ENCODE peak calls at places on chromosomes 6 and 20, in five cellular contexts. S is trophoblast cell, E is H9, V is mesendoderm, Y is neuronal stem cell. B is an unnamed sample. For H3K4me1, the result is how much of the 10 kb centered on the place peaks cover.

GRCh38 chr6:129402244-129402643 is 307.7 kb downstream of the ARHGAP18 start:
- DNase-seq in S (peak), E (no peak), V (peak), Y (no peak), B (peak)

GRCh38 chr20:41371361-41371760 is 4.7 kb upstream of the EMILIN3 start:
- DNase-seq in S (no peak), E (no peak), V (peak), Y (no peak), B (peak)

GRCh38 chr6:22819209-22819608 is 249.8 kb downstream of the HDGFL1 start:
- DNase-seq in S (no peak), E (no peak), V (no peak), Y (no peak), B (no peak)

GRCh38 chr20:52031574-52032303 is 159.8 kb downstream of the ZFP64 start:
- DNase-seq in S (peak), E (no peak), V (peak), Y (no peak), B (peak)

GRCh38 chr20:56439784-56440291 is 27.8 kb downstream of the CASS4 start:
- DNase-seq in S (peak), E (no peak), V (peak), Y (no peak), B (peak)

GRCh38 chr6:11194399-11195274 is 37.8 kb downstream of the NEDD9 start:
- DNase-seq in S (peak), E (no peak), V (peak), Y (no peak), B (peak)

GRCh38 chr6:43286995-43287716 is 10.9 kb upstream of the SLC22A7 start:
- DNase-seq in S (no peak), E (peak), V (peak), Y (no peak), B (no peak)

GRCh38 chr6:14089224-14089623 is 28.3 kb upstream of the CD83 start:
- DNase-seq in S (peak), E (no peak), V (no peak), Y (no peak), B (no peak)

GRCh38 chr6:65570340-65570739 is 136.7 kb downstream of the EYS start:
- DNase-seq in S (no peak), E (no peak), V (peak), Y (no peak), B (no peak)

GRCh38 chr6:18506387-18507017 is 119.4 kb downstream of the RNF144B start:
- DNase-seq in S (no peak), E (no peak), V (no peak), Y (no peak), B (peak)

GRCh38 chr6:18501313-18502013 is 114.3 kb downstream of the RNF144B start:
- DNase-seq in S (peak), E (no peak), V (no peak), Y (no peak), B (peak)

GRCh38 chr6:18503588-18504231 is 116.6 kb downstream of the RNF144B start:
- DNase-seq in S (peak), E (peak), V (peak), Y (peak), B (peak)

GRCh38 chr6:18504232-18504596 is 117.1 kb downstream of the RNF144B start:
- DNase-seq in S (no peak), E (no peak), V (no peak), Y (no peak), B (no peak)

GRCh38 chr6:18503187-18503586 is 116.0 kb downstream of the RNF144B start:
- DNase-seq in S (no peak), E (no peak), V (no peak), Y (no peak), B (no peak)
- H3K4me1 ChIP-seq in S (under half), E (under half), V (under half), Y (under half), B (under half)

GRCh38 chr20:48378976-48379670 is 448.7 kb downstream of the PREX1 start:
- DNase-seq in S (no peak), E (no peak), V (no peak), Y (no peak), B (no peak)

GRCh38 chr20:48382304-48382703 is 445.5 kb downstream of the PREX1 start:
- DNase-seq in S (no peak), E (no peak), V (no peak), Y (no peak), B (no peak)

GRCh38 chr20:48380661-48381060 is 447.1 kb downstream of the PREX1 start:
- DNase-seq in S (no peak), E (no peak), V (no peak), Y (no peak), B (no peak)

GRCh38 chr20:48383252-48383651 is 444.5 kb downstream of the PREX1 start:
- DNase-seq in S (no peak), E (no peak), V (no peak), Y (no peak), B (no peak)

GRCh38 chr20:48381353-48382120 is 446.3 kb downstream of the PREX1 start:
- DNase-seq in S (no peak), E (no peak), V (no peak), Y (no peak), B (no peak)
- H3K18ac ChIP-seq in S (no peak), E (no peak), V (no peak), Y (no peak), B (no peak)

GRCh38 chr20:34365765-34366213 is 2.7 kb downstream of the ITCH start:
- DNase-seq in S (no peak), E (no peak), V (peak), Y (no peak), B (no peak)
- H3K4me1 ChIP-seq in S (under half), E (under half), V (under half), Y (under half), B (under half)

GRCh38 chr6:139977887-139978332 is 603.5 kb upstream of the CITED2 start:
- DNase-seq in S (peak), E (no peak), V (peak), Y (no peak), B (peak)
- H3K18ac ChIP-seq in S (no peak), E (no peak), V (peak), Y (no peak), B (peak)

DNA sequence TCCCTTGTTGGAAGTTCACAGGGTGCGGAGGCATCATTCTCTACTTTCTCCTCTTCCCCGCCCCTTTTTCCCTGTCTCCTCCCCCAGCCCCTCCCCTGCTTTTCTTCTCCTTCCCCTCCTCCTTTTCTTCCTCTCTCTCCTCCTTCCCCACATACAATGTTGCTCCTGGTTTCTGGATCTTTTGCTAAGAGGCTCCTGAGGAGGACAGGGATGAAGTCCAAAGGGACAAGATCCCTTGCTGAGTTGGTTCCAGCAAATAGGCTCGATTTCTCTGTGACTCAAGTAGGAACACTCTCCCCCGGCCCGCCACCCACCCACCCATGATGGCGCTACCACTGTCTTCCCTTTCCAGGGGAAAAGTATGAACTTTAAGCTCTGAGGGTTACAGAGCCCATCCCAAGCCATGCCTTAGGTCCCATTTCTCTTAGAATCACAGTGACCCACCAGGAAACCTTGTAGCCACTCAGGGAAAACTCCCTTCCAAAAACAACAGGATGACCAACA is 851 bp upstream of the TFEB start:
- DNase-seq in S (peak), E (peak), V (peak), Y (no peak), B (no peak)
- H3K4me1 ChIP-seq in S (under half), E (under half), V (under half), Y (under half), B (under half)

GRCh38 chr6:105596284-105596755 is 193.4 kb upstream of the PREP start:
- DNase-seq in S (peak), E (no peak), V (no peak), Y (no peak), B (peak)

GRCh38 chr6:105595829-105596228 is 192.9 kb upstream of the PREP start:
- DNase-seq in S (no peak), E (no peak), V (no peak), Y (no peak), B (no peak)

GRCh38 chr6:105601541-105602174 is 198.8 kb upstream of the PREP start:
- DNase-seq in S (peak), E (no peak), V (peak), Y (no peak), B (peak)

GRCh38 chr6:105600342-105601293 is 197.7 kb upstream of the PREP start:
- DNase-seq in S (peak), E (no peak), V (no peak), Y (no peak), B (peak)

GRCh38 chr6:105598264-105598663 is 195.4 kb upstream of the PREP start:
- DNase-seq in S (no peak), E (no peak), V (no peak), Y (no peak), B (no peak)
- H3K18ac ChIP-seq in S (no peak), E (no peak), V (no peak), Y (no peak), B (no peak)

DNA sequence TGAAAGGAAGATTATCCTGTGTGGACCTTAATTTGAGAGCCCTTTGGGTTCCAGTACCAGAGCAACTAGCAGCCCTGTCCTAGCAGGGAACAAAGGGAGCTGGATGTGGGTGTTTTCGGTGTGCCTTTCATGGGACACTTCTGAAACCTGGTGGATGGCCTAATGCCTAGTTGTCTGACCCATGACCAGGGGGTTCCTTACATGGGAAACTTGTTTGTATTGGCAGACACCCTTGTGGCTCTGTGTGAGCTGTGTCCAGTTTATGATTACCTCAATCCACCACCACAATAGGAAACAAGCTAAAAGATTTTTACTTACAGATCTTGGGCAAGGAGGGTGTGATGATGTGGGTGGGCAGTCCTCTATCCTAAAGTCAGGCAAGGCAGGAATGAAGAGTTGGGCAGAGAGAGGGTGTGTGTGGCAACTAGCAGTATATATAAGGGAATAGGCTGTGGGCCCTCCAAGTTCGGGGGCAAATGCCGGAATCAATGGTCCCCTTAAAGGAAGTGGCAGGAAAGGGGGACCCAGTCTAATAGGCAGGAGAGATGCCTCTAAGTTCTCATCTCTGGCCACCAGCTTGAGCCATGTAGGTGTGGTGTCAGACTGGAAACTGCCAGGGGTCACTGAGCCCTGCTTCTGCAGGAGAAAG is 264.6 kb downstream of the QKI start:
- DNase-seq in S (no peak), E (no peak), V (no peak), Y (no peak), B (no peak)
- H3K4me1 ChIP-seq in S (under half), E (under half), V (under half), Y (under half), B (under half)

B was measured in mesenchymal stem cell.